ENCODE peak calls at places on chromosome X, in four cellular contexts. P, V, I and X are unnamed samples.

GRCh38 chrX:21989415-21989814 is 42.7 kb upstream of the PHEX start:
- DNase-seq in I (no peak), V (no peak), P (no peak), X (no peak)

GRCh38 chrX:111608724-111609123 is 72.2 kb upstream of the ALG13 start:
- DNase-seq in I (no peak), P (no peak), V (no peak), X (no peak)

GRCh38 chrX:13774696-13775095 is 40.1 kb downstream of the OFD1 start:
- DNase-seq in V (no peak), I (no peak), P (no peak), X (no peak)

GRCh38 chrX:17361620-17362019 is 13.4 kb upstream of the NHS start:
- DNase-seq in V (no peak), I (no peak), P (peak; percentile 26), X (peak; percentile 43)

GRCh38 chrX:99494668-99495067 is 915.4 kb downstream of the PCDH19 start:
- DNase-seq in I (no peak), V (no peak), P (no peak), X (no peak)

GRCh38 chrX:9240956-9241355 is 207.0 kb upstream of the FAM9B start:
- DNase-seq in I (no peak), P (no peak), V (no peak), X (no peak)

GRCh38 chrX:34197946-34198345 is 65.8 kb upstream of the FAM47A start:
- DNase-seq in V (no peak), I (no peak), P (no peak), X (no peak)

GRCh38 chrX:120751683-120752082 is 121.8 kb upstream of the C1GALT1C1 start:
- DNase-seq in V (no peak), P (no peak), I (no peak), X (no peak)

GRCh38 chrX:118022803-118023202 is 93.8 kb downstream of the KLHL13 start:
- DNase-seq in V (no peak), P (no peak), I (no peak), X (no peak)

GRCh38 chrX:107935664-107936433 is 46.3 kb downstream of the TEX13B start:
- DNase-seq in I (peak; percentile 6), P (peak; percentile 23), V (no peak), X (no peak)

GRCh38 chrX:78168065-78168464 is 28.6 kb upstream of the TAF9B start:
- DNase-seq in V (no peak), P (no peak), I (no peak), X (no peak)

GRCh38 chrX:41449615-41450014 is 2.5 kb downstream of the NYX start:
- DNase-seq in V (peak; percentile 6), I (no peak), P (no peak), X (no peak)

GRCh38 chrX:13077168-13077567 is 32.7 kb upstream of the FAM9C start:
- DNase-seq in P (no peak), I (peak; percentile 17), V (peak; percentile 64), X (no peak)

GRCh38 chrX:47484885-47485284 is 1.9 kb upstream of the ZNF41 start:
- DNase-seq in I (no peak), V (no peak), P (no peak), X (no peak)

GRCh38 chrX:53013291-53013690 is 35.3 kb upstream of the GPR173 start:
- DNase-seq in V (no peak), P (no peak), I (no peak), X (no peak)

GRCh38 chrX:133677123-133678063 is 262.1 kb upstream of the GPC4 start:
- DNase-seq in P (no peak), V (no peak), I (no peak), X (no peak)

GRCh38 chrX:151901821-151902220 is 10.9 kb upstream of the MAGEA4 start:
- DNase-seq in P (no peak), V (no peak), I (no peak), X (no peak)

GRCh38 chrX:7147431-7147977 is at the start of gene STS:
- DNase-seq in I (peak; percentile 24), V (peak; percentile 11), P (peak; percentile 63), X (no peak)

GRCh38 chrX:19772306-19772705 is 115.1 kb downstream of the SH3KBP1 start:
- DNase-seq in P (no peak), I (peak; percentile 10), V (peak; percentile 53), X (no peak)

GRCh38 chrX:114800719-114801118 is 216.7 kb downstream of the IL13RA2 start:
- DNase-seq in I (peak; percentile 1), P (no peak), V (no peak), X (no peak)

GRCh38 chrX:21944136-21944615 is 3.7 kb downstream of the SMS start:
- DNase-seq in P (peak; percentile 17), V (no peak), I (no peak), X (no peak)

GRCh38 chrX:136736690-136737089 is 44.0 kb downstream of the ARHGEF6 start:
- DNase-seq in P (no peak), I (no peak), V (no peak), X (no peak)

GRCh38 chrX:25755179-25755578 is 383.0 kb upstream of the MAGEB18 start:
- DNase-seq in V (no peak), I (no peak), P (no peak), X (no peak)

GRCh38 chrX:135982860-135983259 is 2.4 kb upstream of the SLC9A6 start:
- DNase-seq in P (no peak), V (no peak), I (no peak), X (no peak)

GRCh38 chrX:68079961-68080360 is 353.3 kb downstream of the OPHN1 start:
- DNase-seq in I (no peak), V (no peak), P (no peak), X (no peak)

GRCh38 chrX:38045697-38046096 is 39.3 kb downstream of the SYTL5 start:
- DNase-seq in P (no peak), I (peak; percentile 41), V (no peak), X (peak; percentile 54)

GRCh38 chrX:129655547-129656248 is 942 bp upstream of the APLN start:
- DNase-seq in I (no peak), V (peak; percentile 32), P (peak; percentile 32), X (peak; percentile 32)

GRCh38 chrX:109911046-109911445 is 91.9 kb upstream of the TMEM164 start:
- DNase-seq in P (no peak), I (no peak), V (peak; percentile 27), X (no peak)

GRCh38 chrX:141701081-141701480 is 2.5 kb upstream of the SPANXD start:
- DNase-seq in V (no peak), P (no peak), I (no peak), X (no peak)

GRCh38 chrX:6738518-6739470 is 203.9 kb upstream of the VCX3A start:
- DNase-seq in I (no peak), V (no peak), P (no peak), X (no peak)

GRCh38 chrX:17689971-17690409 is 47.3 kb upstream of the SCML1 start:
- DNase-seq in I (peak; percentile 70), P (peak; percentile 72), V (peak; percentile 66), X (peak; percentile 42)

DNA sequence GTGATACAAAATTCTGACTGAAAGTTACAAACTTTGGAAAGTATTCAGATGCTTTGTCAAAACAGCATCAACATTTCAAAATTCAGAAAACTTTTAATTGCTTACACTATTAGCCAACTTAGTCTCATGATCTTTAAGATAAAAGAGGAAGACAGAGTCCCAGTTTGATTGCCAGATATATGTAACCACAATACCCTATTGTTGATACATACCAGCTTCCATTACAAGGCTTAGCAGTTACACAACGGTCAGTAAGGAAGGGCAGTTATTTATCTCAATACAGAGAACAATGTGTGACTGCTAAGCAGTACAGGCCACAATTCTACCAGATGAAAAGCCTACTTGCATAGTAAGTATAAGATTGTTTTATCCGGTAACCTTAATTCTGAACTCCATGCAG is 138.4 kb downstream of the SPANXN3 start:
- DNase-seq in V (no peak), I (no peak), P (no peak), X (no peak)
- H3K9me3 ChIP-seq in V (no peaks in the 10 kb centered on the region), I (no peaks in the 10 kb centered on the region), P (peaks cover 11% of the 10 kb centered on the region), X (no peaks in the 10 kb centered on the region)

DNA sequence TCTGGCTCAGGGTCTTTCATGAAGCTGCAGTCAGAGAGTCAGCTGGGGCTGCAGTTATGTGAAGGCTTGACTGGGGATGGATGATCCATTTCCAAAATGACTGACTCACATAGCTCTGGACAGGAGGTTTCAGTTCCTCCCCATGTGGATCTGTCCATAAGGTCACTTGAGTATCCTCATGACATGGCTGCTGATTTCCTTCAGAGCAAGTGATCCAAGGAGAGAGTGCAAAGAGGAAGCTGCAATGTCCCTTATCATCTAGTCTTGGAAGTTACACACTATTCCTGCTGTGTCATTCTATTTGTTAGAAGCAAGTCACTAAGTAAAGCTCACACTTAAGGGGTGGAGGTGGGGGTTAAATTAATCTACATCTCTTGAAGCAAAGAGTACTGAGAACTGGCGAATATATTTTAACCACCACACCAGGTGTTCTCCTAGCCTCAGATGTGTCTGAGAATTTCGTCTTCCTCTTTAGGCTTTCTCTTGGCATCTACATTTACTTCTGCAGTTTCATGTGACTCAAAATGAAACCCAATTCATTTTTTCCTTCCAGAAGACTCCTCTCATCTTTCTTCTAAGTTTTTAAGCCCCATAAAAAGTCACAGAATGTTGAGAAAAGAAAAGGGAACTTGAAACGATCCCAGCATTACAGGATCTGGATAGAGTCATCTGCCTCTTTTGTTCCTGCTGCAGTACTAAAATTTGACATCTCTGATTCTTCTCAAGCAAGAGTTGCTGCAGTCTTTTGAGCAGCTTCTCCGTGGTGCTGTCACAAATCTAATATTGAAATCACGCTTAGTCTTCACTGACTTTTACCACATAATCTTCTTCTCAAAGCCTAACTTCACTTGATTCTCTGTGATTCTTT is 3.8 kb upstream of the GRPR start:
- DNase-seq in I (no peak), P (no peak), V (no peak), X (no peak)
- H3K36me3 ChIP-seq in I (no peaks in the 10 kb centered on the region), P (no peaks in the 10 kb centered on the region), V (no peaks in the 10 kb centered on the region), X (no peaks in the 10 kb centered on the region)

GRCh38 chrX:39956803-39957394 is 140.9 kb downstream of the BCOR start:
- DNase-seq in I (no peak), P (no peak), V (no peak), X (no peak)

GRCh38 chrX:39955621-39956020 is 142.1 kb downstream of the BCOR start:
- DNase-seq in V (no peak), I (no peak), P (peak; percentile 23), X (no peak)

GRCh38 chrX:39950035-39950688 is 147.6 kb downstream of the BCOR start:
- DNase-seq in V (no peak), I (no peak), P (no peak), X (peak; percentile 54)

GRCh38 chrX:39953879-39954278 is 143.9 kb downstream of the BCOR start:
- DNase-seq in I (peak; percentile 17), P (no peak), V (peak; percentile 43), X (peak; percentile 49)

DNA sequence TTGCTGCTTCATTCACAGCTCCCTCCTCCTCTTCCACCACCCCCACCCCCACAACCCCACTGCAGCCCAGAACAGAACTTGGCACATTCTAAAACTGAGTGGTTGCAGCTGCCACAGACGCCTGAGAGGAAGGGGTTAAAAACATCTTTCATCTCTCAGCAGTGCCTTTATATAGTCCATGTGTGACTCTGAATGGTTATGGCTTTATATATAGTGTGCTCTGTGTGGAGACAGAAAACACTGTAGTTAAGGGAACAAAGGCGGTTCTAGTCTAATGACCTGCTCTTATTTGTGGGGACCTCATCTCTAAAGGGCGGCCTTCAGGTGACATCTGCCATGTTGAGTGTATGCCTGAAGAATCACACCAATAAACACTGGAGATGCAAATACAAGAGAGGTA is 144.7 kb downstream of the BCOR start:
- DNase-seq in P (no peak), I (no peak), V (no peak), X (no peak)
- H3K9me3 ChIP-seq in P (no peaks in the 10 kb centered on the region), I (no peaks in the 10 kb centered on the region), V (no peaks in the 10 kb centered on the region), X (no peaks in the 10 kb centered on the region)

DNA sequence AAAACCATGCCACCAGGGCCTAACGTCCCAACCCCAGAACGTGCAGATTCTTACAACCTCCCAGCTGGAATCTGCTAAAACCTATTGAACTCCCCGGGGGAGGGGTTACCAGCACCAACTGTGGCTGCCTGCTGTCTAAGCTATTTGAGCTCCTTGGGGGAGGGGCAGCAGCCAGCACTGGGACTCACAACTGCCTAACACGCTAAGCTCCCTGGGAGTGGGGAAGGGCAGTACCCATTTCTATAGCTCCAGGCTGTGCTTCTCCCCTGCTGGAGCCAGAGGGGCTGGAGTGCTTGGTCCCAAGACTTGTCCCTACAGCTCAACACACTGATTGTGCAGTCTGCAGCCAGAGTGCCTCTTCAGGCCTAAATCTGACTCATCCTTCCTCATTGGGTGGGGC is 459.8 kb upstream of the FGF16 start:
- DNase-seq in I (no peak), P (peak; percentile 7), V (no peak), X (no peak)
- H3K36me3 ChIP-seq in I (no peaks in the 10 kb centered on the region), P (no peaks in the 10 kb centered on the region), V (no peaks in the 10 kb centered on the region), X (no peaks in the 10 kb centered on the region)